ENCODE peak calls at places on chromosomes 13 and 19, in six cellular contexts. One of them, this sample, is unnamed.

GRCh38 chr19:5001547-5002131 is 32.7 kb downstream of the KDM4B start:
- DNase-seq in A549: peak
- DNase-seq in HCT116: peak
- DNase-seq in HL-60: no peak
- DNase-seq in HepG2: peak
- DNase-seq in GM12878: no peak
- DNase-seq in this sample: peak

GRCh38 chr19:53102701-53103140 is 501 bp downstream of the ZNF160 start:
- DNase-seq in A549: peak
- DNase-seq in HCT116: no peak
- DNase-seq in HL-60: peak
- DNase-seq in HepG2: no peak
- DNase-seq in GM12878: no peak
- DNase-seq in this sample: peak

GRCh38 chr13:112113355-112113754 is 46.4 kb downstream of the SOX1 start:
- DNase-seq in A549: no peak
- DNase-seq in HCT116: no peak
- DNase-seq in HL-60: no peak
- DNase-seq in HepG2: no peak
- DNase-seq in GM12878: no peak
- DNase-seq in this sample: no peak

GRCh38 chr13:98111168-98112098 is 31.5 kb upstream of the FARP1 start:
- DNase-seq in A549: no peak
- DNase-seq in HCT116: no peak
- DNase-seq in HL-60: no peak
- DNase-seq in HepG2: no peak
- DNase-seq in GM12878: no peak
- DNase-seq in this sample: no peak

GRCh38 chr13:72129117-72129516 is 262.1 kb upstream of the DACH1 start:
- DNase-seq in A549: no peak
- DNase-seq in HCT116: no peak
- DNase-seq in HL-60: no peak
- DNase-seq in HepG2: no peak
- DNase-seq in GM12878: no peak
- DNase-seq in this sample: no peak

GRCh38 chr19:38718747-38719543 is 25.3 kb downstream of the CAPN12 start:
- DNase-seq in A549: peak
- DNase-seq in HCT116: no peak
- DNase-seq in HL-60: no peak
- DNase-seq in HepG2: no peak
- DNase-seq in GM12878: no peak
- DNase-seq in this sample: peak

GRCh38 chr19:37251308-37252229 is 33.6 kb downstream of the ZNF383 start:
- DNase-seq in A549: peak
- DNase-seq in HCT116: no peak
- DNase-seq in HL-60: peak
- DNase-seq in HepG2: no peak
- DNase-seq in GM12878: peak
- DNase-seq in this sample: no peak

GRCh38 chr13:110559986-110560385 is 1.5 kb downstream of the RAB20 start:
- DNase-seq in A549: no peak
- DNase-seq in HCT116: no peak
- DNase-seq in HL-60: no peak
- DNase-seq in HepG2: no peak
- DNase-seq in GM12878: no peak
- DNase-seq in this sample: no peak

GRCh38 chr19:7706188-7706530 is 4.2 kb upstream of the FCER2 start:
- DNase-seq in A549: no peak
- DNase-seq in HCT116: no peak
- DNase-seq in HL-60: no peak
- DNase-seq in HepG2: no peak
- DNase-seq in GM12878: no peak
- DNase-seq in this sample: no peak

GRCh38 chr19:33260628-33261418 is 35.2 kb upstream of the SLC7A10 start:
- DNase-seq in A549: no peak
- DNase-seq in HCT116: no peak
- DNase-seq in HL-60: peak
- DNase-seq in HepG2: no peak
- DNase-seq in GM12878: no peak
- DNase-seq in this sample: no peak

GRCh38 chr19:13408889-13409518 is 97.3 kb downstream of the CACNA1A start:
- DNase-seq in A549: no peak
- DNase-seq in HCT116: no peak
- DNase-seq in HL-60: no peak
- DNase-seq in HepG2: no peak
- DNase-seq in GM12878: no peak
- DNase-seq in this sample: peak

GRCh38 chr13:50071399-50071798 is 56.2 kb downstream of the KCNRG start:
- DNase-seq in A549: no peak
- DNase-seq in HCT116: no peak
- DNase-seq in HL-60: no peak
- DNase-seq in HepG2: no peak
- DNase-seq in GM12878: no peak
- DNase-seq in this sample: no peak

GRCh38 chr13:32428581-32429072 is 697 bp upstream of the N4BP2L1 start:
- DNase-seq in A549: no peak
- DNase-seq in HCT116: no peak
- DNase-seq in HL-60: no peak
- DNase-seq in HepG2: no peak
- DNase-seq in GM12878: no peak
- DNase-seq in this sample: no peak

GRCh38 chr13:102968572-102969228 is 97.5 kb downstream of the SLC10A2 start:
- DNase-seq in A549: no peak
- DNase-seq in HCT116: no peak
- DNase-seq in HL-60: no peak
- DNase-seq in HepG2: peak
- DNase-seq in GM12878: no peak
- DNase-seq in this sample: no peak

GRCh38 chr13:23678768-23679167 is 108.6 kb downstream of the TNFRSF19 start:
- DNase-seq in A549: no peak
- DNase-seq in HCT116: no peak
- DNase-seq in HL-60: no peak
- DNase-seq in HepG2: peak
- DNase-seq in GM12878: no peak
- DNase-seq in this sample: no peak

GRCh38 chr19:38989066-38989605 is 13.6 kb upstream of the FBXO17 start:
- DNase-seq in A549: peak
- DNase-seq in HCT116: no peak
- DNase-seq in HL-60: no peak
- DNase-seq in HepG2: no peak
- DNase-seq in GM12878: no peak
- DNase-seq in this sample: peak

GRCh38 chr13:33153421-33154381 is 131.9 kb downstream of the STARD13 start:
- DNase-seq in A549: no peak
- DNase-seq in HCT116: no peak
- DNase-seq in HL-60: no peak
- DNase-seq in HepG2: peak
- DNase-seq in GM12878: no peak
- DNase-seq in this sample: peak

GRCh38 chr13:24512208-24513068 is at the start of gene PARP4:
- DNase-seq in A549: peak
- DNase-seq in HCT116: peak
- DNase-seq in HL-60: peak
- DNase-seq in HepG2: peak
- DNase-seq in GM12878: peak
- DNase-seq in this sample: peak

GRCh38 chr19:50206191-50206590 is 2.8 kb downstream of the MYH14 start:
- DNase-seq in A549: no peak
- DNase-seq in HCT116: no peak
- DNase-seq in HL-60: no peak
- DNase-seq in HepG2: no peak
- DNase-seq in GM12878: no peak
- DNase-seq in this sample: no peak

GRCh38 chr13:83549671-83550070 is 332.6 kb downstream of the SLITRK1 start:
- DNase-seq in A549: no peak
- DNase-seq in HCT116: no peak
- DNase-seq in HL-60: no peak
- DNase-seq in HepG2: no peak
- DNase-seq in GM12878: no peak
- DNase-seq in this sample: no peak

DNA sequence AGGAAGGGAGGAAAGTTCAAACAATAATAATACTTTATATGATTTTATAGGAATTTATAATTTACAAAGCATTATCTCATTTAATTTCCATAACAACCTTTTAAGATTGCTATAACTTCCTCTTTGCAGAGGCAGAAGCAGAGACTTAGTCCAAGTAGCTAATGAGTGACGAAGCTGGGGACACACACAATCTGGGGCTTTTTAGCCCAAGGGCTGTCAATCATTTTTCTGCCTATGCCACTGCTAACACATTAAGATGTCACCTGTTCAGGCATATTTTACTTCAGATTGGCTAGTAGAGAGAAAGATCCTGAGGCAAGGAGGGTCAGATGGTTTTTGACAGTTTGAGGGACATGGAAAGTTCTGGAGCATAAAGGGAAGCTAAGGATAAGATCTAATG is 12.6 kb downstream of the SCEL start:
- DNase-seq in A549: no peak
- DNase-seq in HCT116: no peak
- DNase-seq in HL-60: no peak
- DNase-seq in HepG2: no peak
- DNase-seq in GM12878: no peak
- DNase-seq in this sample: no peak
- TF ChIP-seq REST in A549: no peak
- TF ChIP-seq REST in HCT116: no peak
- TF ChIP-seq REST in HL-60: no peak
- TF ChIP-seq REST in HepG2: no peak
- TF ChIP-seq REST in GM12878: no peak
- TF ChIP-seq REST in this sample: no peak

DNA sequence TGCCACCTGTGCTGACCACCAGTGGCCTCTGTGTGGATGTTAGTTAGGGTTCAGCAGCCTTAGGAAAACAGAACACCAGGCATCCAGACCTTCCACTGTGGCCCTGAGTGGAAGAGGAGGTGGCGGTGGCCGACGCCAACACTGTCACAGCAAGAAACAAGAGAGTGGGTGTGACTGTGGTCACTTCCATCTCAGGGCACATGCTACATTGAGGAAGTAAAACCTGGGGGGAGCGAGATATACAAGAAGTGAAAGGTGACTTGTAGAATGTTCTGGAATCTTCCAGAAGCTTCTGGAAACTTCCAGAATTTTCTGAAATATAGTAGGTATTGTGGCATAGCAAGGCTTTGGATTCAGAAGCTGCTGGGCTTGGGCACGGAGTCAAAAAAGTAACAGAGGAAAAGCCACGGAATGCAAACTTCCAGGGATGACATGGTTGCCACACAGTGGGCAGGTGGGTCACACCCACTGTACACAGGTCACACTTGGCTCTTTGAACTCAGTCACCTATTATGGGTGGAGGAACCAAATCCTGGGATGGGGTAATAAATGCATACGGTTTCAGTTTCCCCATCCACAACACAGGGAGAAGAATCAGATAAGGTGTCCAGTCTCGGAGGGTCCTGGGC is 24.3 kb downstream of the GNG7 start:
- DNase-seq in A549: no peak
- DNase-seq in HCT116: no peak
- DNase-seq in HL-60: peak
- DNase-seq in HepG2: no peak
- DNase-seq in GM12878: no peak
- DNase-seq in this sample: no peak
- TF ChIP-seq REST in A549: no peak
- TF ChIP-seq REST in HCT116: no peak
- TF ChIP-seq REST in HL-60: no peak
- TF ChIP-seq REST in HepG2: no peak
- TF ChIP-seq REST in GM12878: no peak
- TF ChIP-seq REST in this sample: no peak

GRCh38 chr13:108037348-108037747 is 178.0 kb downstream of the LIG4 start:
- DNase-seq in A549: no peak
- DNase-seq in HCT116: no peak
- DNase-seq in HL-60: no peak
- DNase-seq in HepG2: no peak
- DNase-seq in GM12878: no peak
- DNase-seq in this sample: no peak

GRCh38 chr13:108031859-108032258 is 183.5 kb downstream of the LIG4 start:
- DNase-seq in A549: no peak
- DNase-seq in HCT116: no peak
- DNase-seq in HL-60: no peak
- DNase-seq in HepG2: no peak
- DNase-seq in GM12878: no peak
- DNase-seq in this sample: peak

GRCh38 chr13:108036411-108036810 is 178.9 kb downstream of the LIG4 start:
- DNase-seq in A549: no peak
- DNase-seq in HCT116: no peak
- DNase-seq in HL-60: no peak
- DNase-seq in HepG2: no peak
- DNase-seq in GM12878: no peak
- DNase-seq in this sample: no peak

GRCh38 chr13:108034909-108035308 is 180.4 kb downstream of the LIG4 start:
- DNase-seq in A549: no peak
- DNase-seq in HCT116: no peak
- DNase-seq in HL-60: no peak
- DNase-seq in HepG2: no peak
- DNase-seq in GM12878: no peak
- DNase-seq in this sample: no peak

GRCh38 chr13:108033800-108034707 is 181.3 kb downstream of the LIG4 start:
- DNase-seq in A549: peak
- DNase-seq in HCT116: no peak
- DNase-seq in HL-60: no peak
- DNase-seq in HepG2: peak
- DNase-seq in GM12878: no peak
- DNase-seq in this sample: no peak
- TF ChIP-seq REST in A549: no peak
- TF ChIP-seq REST in HCT116: no peak
- TF ChIP-seq REST in HL-60: no peak
- TF ChIP-seq REST in HepG2: no peak
- TF ChIP-seq REST in GM12878: no peak
- TF ChIP-seq REST in this sample: no peak

GRCh38 chr13:51315658-51316057 is 23.8 kb upstream of the SERPINE3 start:
- DNase-seq in A549: no peak
- DNase-seq in HCT116: no peak
- DNase-seq in HL-60: no peak
- DNase-seq in HepG2: no peak
- DNase-seq in GM12878: no peak
- DNase-seq in this sample: no peak

GRCh38 chr13:51313619-51314018 is 25.9 kb upstream of the SERPINE3 start:
- DNase-seq in A549: no peak
- DNase-seq in HCT116: no peak
- DNase-seq in HL-60: no peak
- DNase-seq in HepG2: no peak
- DNase-seq in GM12878: no peak
- DNase-seq in this sample: no peak

GRCh38 chr13:51318015-51318414 is 21.5 kb upstream of the SERPINE3 start:
- DNase-seq in A549: no peak
- DNase-seq in HCT116: no peak
- DNase-seq in HL-60: no peak
- DNase-seq in HepG2: no peak
- DNase-seq in GM12878: no peak
- DNase-seq in this sample: no peak

GRCh38 chr13:51318876-51319275 is 20.6 kb upstream of the SERPINE3 start:
- DNase-seq in A549: no peak
- DNase-seq in HCT116: no peak
- DNase-seq in HL-60: no peak
- DNase-seq in HepG2: no peak
- DNase-seq in GM12878: no peak
- DNase-seq in this sample: no peak

GRCh38 chr13:51317262-51317661 is 22.2 kb upstream of the SERPINE3 start:
- DNase-seq in A549: peak
- DNase-seq in HCT116: no peak
- DNase-seq in HL-60: no peak
- DNase-seq in HepG2: no peak
- DNase-seq in GM12878: no peak
- DNase-seq in this sample: no peak
- TF ChIP-seq REST in A549: no peak
- TF ChIP-seq REST in HCT116: no peak
- TF ChIP-seq REST in HL-60: no peak
- TF ChIP-seq REST in HepG2: no peak
- TF ChIP-seq REST in GM12878: no peak
- TF ChIP-seq REST in this sample: no peak

This sample was measured in GM23338.